ENCODE peak calls at places on chromosome 15, in four cellular contexts. P, I, Y and G are unnamed samples.

GRCh38 chr15:31307270-31308184 is 19.1 kb upstream of the KLF13 start:
- DNase-seq in Y (peak; percentile 52), I (no peak), P (no peak), G (no peak)

GRCh38 chr15:67164811-67165652 is 89.4 kb downstream of the AAGAB start:
- DNase-seq in Y (no peak), P (peak; percentile 78), I (no peak), G (no peak)

GRCh38 chr15:50653156-50653743 is 33.3 kb downstream of the TRPM7 start:
- DNase-seq in Y (no peak), I (no peak), P (no peak), G (no peak)

GRCh38 chr15:66006986-66007385 is 137.7 kb downstream of the RAB11A start:
- DNase-seq in Y (no peak), I (no peak), P (no peak), G (no peak)

GRCh38 chr15:68730491-68731317 is 90.0 kb downstream of the ANP32A start:
- DNase-seq in I (no peak), P (peak; percentile 70), Y (no peak), G (no peak)

GRCh38 chr15:41820791-41821423 is 7.0 kb upstream of the JMJD7 start:
- DNase-seq in I (no peak), Y (no peak), P (no peak), G (no peak)

GRCh38 chr15:90201944-90202375 is 830 bp downstream of the SEMA4B start:
- DNase-seq in P (no peak), I (no peak), Y (no peak), G (no peak)

GRCh38 chr15:87743557-87743956 is 513.0 kb downstream of the NTRK3 start:
- DNase-seq in I (no peak), Y (no peak), P (no peak), G (no peak)

GRCh38 chr15:56805466-56806146 is 72.3 kb upstream of the ZNF280D start:
- DNase-seq in P (no peak), Y (peak; percentile 66), I (peak; percentile 20), G (no peak)

GRCh38 chr15:93987068-93987467 is 244.3 kb upstream of the MCTP2 start:
- DNase-seq in Y (no peak), P (no peak), I (peak; percentile 19), G (no peak)

GRCh38 chr15:58369261-58369699 is 62.5 kb upstream of the LIPC start:
- DNase-seq in Y (no peak), P (no peak), I (no peak), G (no peak)

GRCh38 chr15:92634641-92635272 is 20.8 kb downstream of the FAM174B start:
- DNase-seq in I (no peak), Y (no peak), P (no peak), G (no peak)

GRCh38 chr15:52103217-52104207 is 9.1 kb downstream of the BCL2L10 start:
- DNase-seq in P (no peak), Y (peak; percentile 73), I (no peak), G (no peak)

GRCh38 chr15:71532994-71533393 is 277.4 kb upstream of the NR2E3 start:
- DNase-seq in I (no peak), P (no peak), Y (no peak), G (no peak)